ENCODE peak calls at places on chromosome 19, in six cellular contexts. E, Q, K, U, Z and A are unnamed samples.

GRCh38 chr19:48872884-48873475 is 759 bp downstream of the PPP1R15A start:
- DNase-seq in U (peak; percentile 79), Z (peak; percentile 97), E (peak; percentile 45), Q (peak; percentile 93), K (no peak), A (peak; percentile 79)

GRCh38 chr19:48421548-48421947 is 24.2 kb upstream of the GRWD1 start:
- DNase-seq in U (no peak), E (no peak), K (no peak), Q (no peak), Z (no peak), A (no peak)

GRCh38 chr19:44694184-44694579 is 4.8 kb upstream of the CEACAM16 start:
- DNase-seq in K (no peak), U (no peak), Z (no peak), Q (no peak), E (no peak), A (peak; percentile 25)

GRCh38 chr19:46366620-46367277 is 19.9 kb downstream of the PPP5C start:
- DNase-seq in U (no peak), E (no peak), Q (no peak), Z (no peak), K (no peak), A (peak; percentile 86)

GRCh38 chr19:38653028-38653571 is 5.7 kb downstream of the ACTN4 start:
- DNase-seq in E (no peak), U (no peak), K (no peak), Q (no peak), Z (peak; percentile 51), A (peak; percentile 77)

GRCh38 chr19:311813-312261 is 20.6 kb upstream of the PLPP2 start:
- DNase-seq in U (no peak), Z (no peak), K (no peak), E (no peak), Q (no peak), A (no peak)

GRCh38 chr19:12947702-12948596 is 2.3 kb downstream of the RAD23A start:
- DNase-seq in Q (no peak), Z (no peak), U (no peak), E (no peak), K (no peak), A (no peak)

GRCh38 chr19:48859711-48860572 is 8.5 kb downstream of the PLEKHA4 start:
- DNase-seq in K (no peak), E (no peak), Q (no peak), U (no peak), Z (no peak), A (peak; percentile 30)

GRCh38 chr19:17441241-17442135 is 7.0 kb downstream of the TMEM221 start:
- DNase-seq in Z (peak; percentile 46), Q (no peak), E (no peak), U (no peak), K (no peak), A (peak; percentile 81)

GRCh38 chr19:6534451-6535093 is 3.7 kb downstream of the TNFSF9 start:
- DNase-seq in E (no peak), K (no peak), Q (no peak), U (no peak), Z (no peak), A (no peak)

GRCh38 chr19:38812841-38813320 is at the start of gene LGALS4:
- DNase-seq in U (no peak), Q (no peak), E (no peak), Z (no peak), K (no peak), A (no peak)

GRCh38 chr19:39423258-39424086 is 11.0 kb downstream of the PLEKHG2 start:
- DNase-seq in Q (no peak), U (no peak), K (no peak), Z (no peak), E (no peak), A (no peak)

GRCh38 chr19:57934820-57935665 is at the start of gene ZNF418:
- DNase-seq in E (no peak), U (peak; percentile 51), Z (peak; percentile 71), K (no peak), Q (peak; percentile 75), A (peak; percentile 94)

GRCh38 chr19:33368074-33368864 is 5.2 kb upstream of the CEBPG start:
- DNase-seq in U (no peak), Z (peak; percentile 57), K (no peak), E (no peak), Q (peak; percentile 19), A (no peak)

GRCh38 chr19:42089772-42090171 is 13.8 kb downstream of the ZNF574 start:
- DNase-seq in Q (no peak), U (no peak), E (no peak), Z (no peak), K (no peak), A (no peak)

GRCh38 chr19:518292-519231 is 11.3 kb downstream of the TPGS1 start:
- DNase-seq in E (peak; percentile 47), U (no peak), K (no peak), Q (no peak), Z (peak; percentile 30), A (peak; percentile 46)

GRCh38 chr19:28213476-28214082 is 999.4 kb downstream of the UQCRFS1 start:
- DNase-seq in U (no peak), Q (no peak), E (no peak), Z (no peak), K (no peak), A (peak; percentile 73)

GRCh38 chr19:19662344-19662743 is 1.1 kb downstream of the ATP13A1 start:
- DNase-seq in U (no peak), K (no peak), E (no peak), Z (no peak), Q (no peak), A (no peak)

GRCh38 chr19:53328967-53329366 is 4.6 kb upstream of the ZNF845 start:
- DNase-seq in U (no peak), E (peak; percentile 8), Z (peak; percentile 3), K (no peak), Q (no peak), A (no peak)

GRCh38 chr19:31448221-31448657 is 99.0 kb upstream of the TSHZ3 start:
- DNase-seq in K (no peak), E (no peak), U (peak; percentile 73), Z (peak; percentile 84), Q (peak; percentile 63), A (peak; percentile 41)

GRCh38 chr19:47651691-47652090 is 42.8 kb downstream of the BICRA start:
- DNase-seq in Z (no peak), K (no peak), U (no peak), E (no peak), Q (no peak), A (no peak)

GRCh38 chr19:48826606-48827020 is 9.7 kb downstream of the HSD17B14 start:
- DNase-seq in Z (no peak), Q (no peak), U (no peak), K (no peak), E (no peak), A (no peak)

GRCh38 chr19:18426416-18426767 is 7.2 kb downstream of the SSBP4 start:
- DNase-seq in Q (no peak), E (no peak), U (no peak), Z (no peak), K (no peak), A (no peak)

GRCh38 chr19:44142014-44142523 is 715 bp downstream of the ZNF234 start:
- DNase-seq in K (no peak), Z (peak; percentile 43), E (no peak), U (no peak), Q (peak; percentile 34), A (peak; percentile 24)

GRCh38 chr19:47369923-47370625 is 21.0 kb downstream of the DHX34 start:
- DNase-seq in Q (peak; percentile 74), E (no peak), K (no peak), Z (peak; percentile 74), U (peak; percentile 48), A (no peak)

GRCh38 chr19:3968556-3969434 is 2.1 kb downstream of the DAPK3 start:
- DNase-seq in Z (peak; percentile 100), E (no peak), K (no peak), U (peak; percentile 99), Q (peak; percentile 94), A (peak; percentile 52)

GRCh38 chr19:12793290-12794195 is 2.3 kb downstream of the JUNB start:
- DNase-seq in Q (peak; percentile 97), Z (peak; percentile 94), E (peak; percentile 90), U (no peak), K (peak; percentile 51), A (peak; percentile 97)

GRCh38 chr19:10000171-10000826 is 10.0 kb downstream of the COL5A3 start:
- DNase-seq in E (peak; percentile 44), K (peak; percentile 1), U (no peak), Z (peak; percentile 80), Q (peak; percentile 86), A (peak; percentile 66)

GRCh38 chr19:30855475-30855874 is 483.3 kb downstream of the ZNF536 start:
- DNase-seq in K (no peak), U (no peak), Z (no peak), E (no peak), Q (no peak), A (no peak)

GRCh38 chr19:1082165-1082927 is 12.8 kb downstream of the POLR2E start:
- DNase-seq in E (peak; percentile 60), U (no peak), K (peak; percentile 67), Z (peak; percentile 47), Q (peak; percentile 66), A (peak; percentile 94)

GRCh38 chr19:633068-633785 is at the start of gene POLRMT:
- DNase-seq in K (peak; percentile 87), Q (peak; percentile 100), Z (peak; percentile 99), U (peak; percentile 91), E (peak; percentile 92), A (peak; percentile 97)

GRCh38 chr19:33627526-33627925 is 5.8 kb downstream of the CHST8 start:
- DNase-seq in K (no peak), U (no peak), E (no peak), Q (no peak), Z (no peak), A (no peak)

GRCh38 chr19:5832049-5832448 is 7.5 kb downstream of the FUT6 start:
- DNase-seq in U (no peak), Z (no peak), K (no peak), Q (no peak), E (no peak), A (no peak)

GRCh38 chr19:32916969-32917611 is 47.5 kb upstream of the SLC7A9 start:
- DNase-seq in E (no peak), U (no peak), Z (no peak), Q (no peak), K (no peak), A (no peak)

GRCh38 chr19:2551172-2551863 is 75.4 kb downstream of the GADD45B start:
- DNase-seq in Q (no peak), Z (no peak), K (no peak), E (no peak), U (no peak), A (no peak)

GRCh38 chr19:12789098-12789903 is 2.0 kb upstream of the JUNB start:
- DNase-seq in K (no peak), Z (no peak), U (no peak), Q (peak; percentile 29), E (no peak), A (peak; percentile 76)